ENCODE peak calls at places on chromosomes 13 and 19, in five cellular contexts. One of them, this sample, is unnamed.

GRCh38 chr19:1245884-1246816 is 2.2 kb upstream of the MIDN start:
- DNase-seq in substantia nigra: peak
- DNase-seq in NCI-H446 treated with DMSO at 0.1 percent for 48 hours: no peak
- DNase-seq in T-helper 1 cell: no peak
- DNase-seq in mesenteric fat pad: no peak
- DNase-seq in this sample: peak

GRCh38 chr13:98678741-98679140 is 73.7 kb downstream of the SLC15A1 start:
- DNase-seq in substantia nigra: no peak
- DNase-seq in NCI-H446 treated with DMSO at 0.1 percent for 48 hours: no peak
- DNase-seq in T-helper 1 cell: no peak
- DNase-seq in mesenteric fat pad: no peak
- DNase-seq in this sample: no peak

GRCh38 chr19:19140476-19140875 is 2.2 kb upstream of the TMEM161A start:
- DNase-seq in substantia nigra: no peak
- DNase-seq in NCI-H446 treated with DMSO at 0.1 percent for 48 hours: no peak
- DNase-seq in T-helper 1 cell: no peak
- DNase-seq in mesenteric fat pad: no peak
- DNase-seq in this sample: no peak

GRCh38 chr13:66887088-66887487 is 343.0 kb downstream of the PCDH9 start:
- DNase-seq in substantia nigra: no peak
- DNase-seq in NCI-H446 treated with DMSO at 0.1 percent for 48 hours: peak
- DNase-seq in T-helper 1 cell: no peak
- DNase-seq in mesenteric fat pad: no peak
- DNase-seq in this sample: peak

GRCh38 chr13:21759503-21759902 is 88.6 kb downstream of the FGF9 start:
- DNase-seq in substantia nigra: no peak
- DNase-seq in NCI-H446 treated with DMSO at 0.1 percent for 48 hours: no peak
- DNase-seq in T-helper 1 cell: no peak
- DNase-seq in mesenteric fat pad: no peak
- DNase-seq in this sample: no peak

GRCh38 chr13:27905650-27906049 is 14.2 kb upstream of the PDX1 start:
- DNase-seq in substantia nigra: no peak
- DNase-seq in NCI-H446 treated with DMSO at 0.1 percent for 48 hours: no peak
- DNase-seq in T-helper 1 cell: no peak
- DNase-seq in mesenteric fat pad: no peak
- DNase-seq in this sample: no peak

GRCh38 chr13:37627428-37627827 is 28.9 kb upstream of the POSTN start:
- DNase-seq in substantia nigra: no peak
- DNase-seq in NCI-H446 treated with DMSO at 0.1 percent for 48 hours: no peak
- DNase-seq in T-helper 1 cell: no peak
- DNase-seq in mesenteric fat pad: no peak
- DNase-seq in this sample: no peak

GRCh38 chr19:5122671-5123409 is 153.9 kb downstream of the KDM4B start:
- DNase-seq in substantia nigra: no peak
- DNase-seq in NCI-H446 treated with DMSO at 0.1 percent for 48 hours: no peak
- DNase-seq in T-helper 1 cell: no peak
- DNase-seq in mesenteric fat pad: no peak
- DNase-seq in this sample: no peak

GRCh38 chr13:32032780-32033179 is 1.2 kb downstream of the FRY start:
- DNase-seq in substantia nigra: no peak
- DNase-seq in NCI-H446 treated with DMSO at 0.1 percent for 48 hours: no peak
- DNase-seq in T-helper 1 cell: no peak
- DNase-seq in mesenteric fat pad: no peak
- DNase-seq in this sample: no peak

GRCh38 chr19:16920816-16921529 is 32.2 kb downstream of the F2RL3 start:
- DNase-seq in substantia nigra: no peak
- DNase-seq in NCI-H446 treated with DMSO at 0.1 percent for 48 hours: no peak
- DNase-seq in T-helper 1 cell: no peak
- DNase-seq in mesenteric fat pad: no peak
- DNase-seq in this sample: no peak

GRCh38 chr13:29844441-29844840 is 6.0 kb downstream of the UBL3 start:
- DNase-seq in substantia nigra: no peak
- DNase-seq in NCI-H446 treated with DMSO at 0.1 percent for 48 hours: no peak
- DNase-seq in T-helper 1 cell: no peak
- DNase-seq in mesenteric fat pad: no peak
- DNase-seq in this sample: no peak

GRCh38 chr13:113110048-113110851 is 4.7 kb downstream of the F7 start:
- DNase-seq in substantia nigra: no peak
- DNase-seq in NCI-H446 treated with DMSO at 0.1 percent for 48 hours: no peak
- DNase-seq in T-helper 1 cell: no peak
- DNase-seq in mesenteric fat pad: no peak
- DNase-seq in this sample: no peak

GRCh38 chr13:30319130-30319529 is 11.8 kb upstream of the KATNAL1 start:
- DNase-seq in substantia nigra: no peak
- DNase-seq in NCI-H446 treated with DMSO at 0.1 percent for 48 hours: no peak
- DNase-seq in T-helper 1 cell: no peak
- DNase-seq in mesenteric fat pad: no peak
- DNase-seq in this sample: no peak

GRCh38 chr19:7907122-7907521 is 3.4 kb downstream of the MAP2K7 start:
- DNase-seq in substantia nigra: no peak
- DNase-seq in NCI-H446 treated with DMSO at 0.1 percent for 48 hours: no peak
- DNase-seq in T-helper 1 cell: no peak
- DNase-seq in mesenteric fat pad: no peak
- DNase-seq in this sample: no peak

GRCh38 chr13:60211548-60211947 is 47.8 kb upstream of the DIAPH3 start:
- DNase-seq in substantia nigra: no peak
- DNase-seq in NCI-H446 treated with DMSO at 0.1 percent for 48 hours: no peak
- DNase-seq in T-helper 1 cell: no peak
- DNase-seq in mesenteric fat pad: no peak
- DNase-seq in this sample: no peak

GRCh38 chr19:42175952-42176648 is 41.4 kb downstream of the DEDD2 start:
- DNase-seq in substantia nigra: no peak
- DNase-seq in NCI-H446 treated with DMSO at 0.1 percent for 48 hours: no peak
- DNase-seq in T-helper 1 cell: no peak
- DNase-seq in mesenteric fat pad: no peak
- DNase-seq in this sample: peak

GRCh38 chr19:6484251-6484650 is 2.7 kb upstream of the DENND1C start:
- DNase-seq in substantia nigra: no peak
- DNase-seq in NCI-H446 treated with DMSO at 0.1 percent for 48 hours: no peak
- DNase-seq in T-helper 1 cell: no peak
- DNase-seq in mesenteric fat pad: no peak
- DNase-seq in this sample: no peak

GRCh38 chr19:3366104-3366760 is at the start of gene NFIC:
- DNase-seq in substantia nigra: peak
- DNase-seq in NCI-H446 treated with DMSO at 0.1 percent for 48 hours: peak
- DNase-seq in T-helper 1 cell: no peak
- DNase-seq in mesenteric fat pad: no peak
- DNase-seq in this sample: peak

GRCh38 chr19:15137777-15138176 is 30.6 kb downstream of the SYDE1 start:
- DNase-seq in substantia nigra: no peak
- DNase-seq in NCI-H446 treated with DMSO at 0.1 percent for 48 hours: no peak
- DNase-seq in T-helper 1 cell: no peak
- DNase-seq in mesenteric fat pad: no peak
- DNase-seq in this sample: no peak

GRCh38 chr13:106917673-106918652 is 350.0 kb upstream of the ARGLU1 start:
- DNase-seq in substantia nigra: peak
- DNase-seq in NCI-H446 treated with DMSO at 0.1 percent for 48 hours: no peak
- DNase-seq in T-helper 1 cell: peak
- DNase-seq in mesenteric fat pad: peak
- DNase-seq in this sample: peak

GRCh38 chr13:113157206-113157928 is 1.1 kb upstream of the PROZ start:
- DNase-seq in substantia nigra: no peak
- DNase-seq in NCI-H446 treated with DMSO at 0.1 percent for 48 hours: no peak
- DNase-seq in T-helper 1 cell: no peak
- DNase-seq in mesenteric fat pad: no peak
- DNase-seq in this sample: no peak

GRCh38 chr13:67148219-67148583 is 81.9 kb downstream of the PCDH9 start:
- DNase-seq in substantia nigra: no peak
- DNase-seq in NCI-H446 treated with DMSO at 0.1 percent for 48 hours: no peak
- DNase-seq in T-helper 1 cell: no peak
- DNase-seq in mesenteric fat pad: no peak
- DNase-seq in this sample: peak

GRCh38 chr13:50873481-50873880 is 30.0 kb upstream of the DLEU7 start:
- DNase-seq in substantia nigra: no peak
- DNase-seq in NCI-H446 treated with DMSO at 0.1 percent for 48 hours: no peak
- DNase-seq in T-helper 1 cell: no peak
- DNase-seq in mesenteric fat pad: no peak
- DNase-seq in this sample: no peak

GRCh38 chr19:6809262-6809661 is 36.8 kb downstream of the VAV1 start:
- DNase-seq in substantia nigra: no peak
- DNase-seq in NCI-H446 treated with DMSO at 0.1 percent for 48 hours: no peak
- DNase-seq in T-helper 1 cell: no peak
- DNase-seq in mesenteric fat pad: no peak
- DNase-seq in this sample: no peak

GRCh38 chr13:24203726-24204295 is 43.3 kb downstream of the SPATA13 start:
- DNase-seq in substantia nigra: no peak
- DNase-seq in NCI-H446 treated with DMSO at 0.1 percent for 48 hours: no peak
- DNase-seq in T-helper 1 cell: no peak
- DNase-seq in mesenteric fat pad: no peak
- DNase-seq in this sample: peak

GRCh38 chr19:11338569-11339253 is 746 bp downstream of the RAB3D start:
- DNase-seq in substantia nigra: no peak
- DNase-seq in NCI-H446 treated with DMSO at 0.1 percent for 48 hours: no peak
- DNase-seq in T-helper 1 cell: no peak
- DNase-seq in mesenteric fat pad: no peak
- DNase-seq in this sample: no peak

GRCh38 chr13:80802946-80803345 is 462.0 kb upstream of the SPRY2 start:
- DNase-seq in substantia nigra: no peak
- DNase-seq in NCI-H446 treated with DMSO at 0.1 percent for 48 hours: no peak
- DNase-seq in T-helper 1 cell: no peak
- DNase-seq in mesenteric fat pad: no peak
- DNase-seq in this sample: no peak

GRCh38 chr19:5466814-5467291 is 11.6 kb downstream of the ZNRF4 start:
- DNase-seq in substantia nigra: no peak
- DNase-seq in NCI-H446 treated with DMSO at 0.1 percent for 48 hours: peak
- DNase-seq in T-helper 1 cell: no peak
- DNase-seq in mesenteric fat pad: no peak
- DNase-seq in this sample: peak

GRCh38 chr19:41753159-41753558 is 2.2 kb upstream of the CEACAM6 start:
- DNase-seq in substantia nigra: no peak
- DNase-seq in NCI-H446 treated with DMSO at 0.1 percent for 48 hours: no peak
- DNase-seq in T-helper 1 cell: peak
- DNase-seq in mesenteric fat pad: peak
- DNase-seq in this sample: peak

GRCh38 chr19:53865523-53865917 is 2.2 kb upstream of the MYADM start:
- DNase-seq in substantia nigra: no peak
- DNase-seq in NCI-H446 treated with DMSO at 0.1 percent for 48 hours: no peak
- DNase-seq in T-helper 1 cell: no peak
- DNase-seq in mesenteric fat pad: no peak
- DNase-seq in this sample: no peak

GRCh38 chr19:45682117-45682516 is 9.6 kb downstream of the SNRPD2 start:
- DNase-seq in substantia nigra: no peak
- DNase-seq in NCI-H446 treated with DMSO at 0.1 percent for 48 hours: no peak
- DNase-seq in T-helper 1 cell: no peak
- DNase-seq in mesenteric fat pad: no peak
- DNase-seq in this sample: no peak

GRCh38 chr19:6730153-6730804 is 7.1 kb downstream of the GPR108 start:
- DNase-seq in substantia nigra: no peak
- DNase-seq in NCI-H446 treated with DMSO at 0.1 percent for 48 hours: no peak
- DNase-seq in T-helper 1 cell: no peak
- DNase-seq in mesenteric fat pad: no peak
- DNase-seq in this sample: peak

This sample was measured in lung microvascular endothelial cell.